ENCODE peak calls at places on chromosomes 5 and 9, in nine cellular contexts. K, A, Y, P, F, X, L, T and E are unnamed samples.

GRCh38 chr5:1552469-1553255 is 28.9 kb upstream of the LPCAT1 start:
- DNase-seq in K (no peak), T (no peak), A (no peak), X (no peak), Y (peak; percentile 39), L (peak; percentile 75), P (peak; percentile 38), F (peak; percentile 83), E (no peak)

GRCh38 chr9:126235350-126235740 is 91.3 kb upstream of the MVB12B start:
- DNase-seq in X (no peak), F (no peak), K (no peak), L (no peak), A (no peak), P (no peak), Y (no peak), T (no peak), E (no peak)

GRCh38 chr5:68409259-68409658 is 193.7 kb downstream of the PIK3R1 start:
- DNase-seq in T (no peak), K (peak; percentile 88), L (no peak), A (no peak), X (no peak), P (peak; percentile 78), Y (peak; percentile 16), F (no peak), E (no peak)

GRCh38 chr5:40217509-40217908 is 462.2 kb upstream of the PTGER4 start:
- DNase-seq in T (no peak), K (no peak), L (no peak), P (no peak), Y (no peak), A (no peak), X (no peak), F (no peak), E (no peak)

GRCh38 chr5:87188411-87188810 is 79.3 kb upstream of the RASA1 start:
- DNase-seq in Y (no peak), F (no peak), T (no peak), A (no peak), P (no peak), K (no peak), X (no peak), L (no peak), E (no peak)

GRCh38 chr9:105138306-105138801 is 106.1 kb upstream of the SLC44A1 start:
- DNase-seq in L (peak; percentile 60), Y (peak; percentile 38), A (no peak), P (peak; percentile 59), X (no peak), T (no peak), F (no peak), K (peak; percentile 55), E (peak; percentile 87)

GRCh38 chr5:37054391-37054790 is 177.8 kb downstream of the NIPBL start:
- DNase-seq in X (no peak), P (no peak), K (no peak), A (no peak), F (no peak), L (no peak), Y (no peak), T (no peak), E (no peak)

GRCh38 chr9:33905137-33905536 is 88.2 kb downstream of the UBE2R2 start:
- DNase-seq in P (no peak), X (no peak), K (no peak), F (no peak), T (no peak), L (no peak), Y (no peak), A (no peak), E (no peak)

GRCh38 chr5:64497390-64497789 is 8.4 kb upstream of the RGS7BP start:
- DNase-seq in A (no peak), L (peak; percentile 21), F (no peak), Y (peak; percentile 3), P (peak; percentile 7), K (peak; percentile 6), X (no peak), T (no peak), E (peak; percentile 8)

GRCh38 chr5:115816226-115817042 is at the start of gene CDO1:
- DNase-seq in F (peak; percentile 88), X (no peak), P (peak; percentile 46), L (peak; percentile 77), Y (peak; percentile 60), T (no peak), A (no peak), K (peak; percentile 56), E (peak; percentile 43)

GRCh38 chr5:169753795-169754194 is 116.7 kb downstream of the DOCK2 start:
- DNase-seq in X (no peak), T (no peak), L (no peak), F (no peak), A (no peak), K (peak; percentile 52), Y (peak; percentile 48), P (peak; percentile 58), E (peak; percentile 65)

GRCh38 chr5:59528226-59528862 is 365.2 kb downstream of the PDE4D start:
- DNase-seq in L (no peak), A (no peak), P (no peak), K (no peak), T (no peak), F (no peak), X (no peak), Y (no peak), E (no peak)

GRCh38 chr5:66255702-66256101 is 111.6 kb downstream of the SREK1 start:
- DNase-seq in P (no peak), F (no peak), A (no peak), K (no peak), X (no peak), Y (no peak), T (no peak), L (no peak), E (no peak)

GRCh38 chr9:16368425-16369087 is 501.9 kb downstream of the BNC2 start:
- DNase-seq in A (no peak), F (no peak), X (no peak), P (peak; percentile 53), T (no peak), K (peak; percentile 44), Y (no peak), L (no peak), E (no peak)

GRCh38 chr5:10541247-10541646 is 22.6 kb upstream of the ANKRD33B start:
- DNase-seq in K (no peak), P (no peak), X (no peak), A (no peak), F (peak; percentile 14), Y (no peak), T (no peak), L (no peak), E (no peak)

GRCh38 chr9:130219661-130220081 is 45.9 kb upstream of the HMCN2 start:
- DNase-seq in A (no peak), Y (no peak), T (no peak), K (no peak), X (no peak), F (no peak), P (no peak), L (no peak), E (no peak)

GRCh38 chr9:38142201-38142600 is 73.2 kb upstream of the SHB start:
- DNase-seq in P (peak; percentile 42), A (no peak), X (no peak), Y (no peak), K (peak; percentile 25), L (no peak), T (no peak), F (no peak), E (peak; percentile 56)

GRCh38 chr5:14662721-14663120 is 1.8 kb upstream of the OTULIN start:
- DNase-seq in A (no peak), P (no peak), F (no peak), X (no peak), Y (no peak), K (no peak), T (no peak), L (no peak), E (no peak)
- H3K4me3 ChIP-seq in A (no peak overlapping the region), P (no peak overlapping the region), F (no peak overlapping the region), X (no peak overlapping the region), Y (no peak overlapping the region), K (no peak overlapping the region), T (no peak overlapping the region), L (no peak overlapping the region), E (no peak overlapping the region)

GRCh38 chr5:112929336-112930081 is 7.5 kb upstream of the REEP5 start:
- DNase-seq in L (no peak), P (no peak), X (no peak), A (no peak), K (no peak), F (no peak), T (no peak), Y (no peak), E (no peak)
- H3K4me3 ChIP-seq in L (no peak overlapping the region), P (no peak overlapping the region), X (no peak overlapping the region), A (no peak overlapping the region), K (no peak overlapping the region), F (no peak overlapping the region), T (no peak overlapping the region), Y (no peak overlapping the region), E (no peak overlapping the region)

GRCh38 chr5:137872476-137872875 is 4.8 kb downstream of the MYOT start:
- DNase-seq in K (no peak), T (no peak), L (no peak), X (no peak), Y (no peak), P (no peak), F (no peak), A (no peak), E (no peak)

GRCh38 chr5:137867664-137868063 is at the start of gene MYOT:
- DNase-seq in L (no peak), Y (no peak), X (no peak), K (no peak), F (no peak), P (no peak), T (no peak), A (no peak), E (no peak)

GRCh38 chr5:137870647-137871339 is 3.1 kb downstream of the MYOT start:
- DNase-seq in X (no peak), L (no peak), F (no peak), K (no peak), P (no peak), Y (no peak), T (no peak), A (no peak), E (no peak)

GRCh38 chr5:137876101-137876500 is 8.4 kb downstream of the MYOT start:
- DNase-seq in Y (no peak), X (no peak), P (no peak), K (no peak), F (no peak), A (no peak), T (no peak), L (no peak), E (no peak)

GRCh38 chr5:137871571-137871970 is 3.9 kb downstream of the MYOT start:
- DNase-seq in T (no peak), Y (no peak), P (no peak), L (no peak), K (no peak), X (no peak), F (no peak), A (no peak), E (no peak)
- H3K4me3 ChIP-seq in T (no peak overlapping the region), Y (no peak overlapping the region), P (no peak overlapping the region), L (no peak overlapping the region), K (no peak overlapping the region), X (no peak overlapping the region), F (no peak overlapping the region), A (no peak overlapping the region), E (no peak overlapping the region)

GRCh38 chr9:128100581-128100980 is 26.9 kb downstream of the PTGES2 start:
- DNase-seq in A (no peak), F (peak; percentile 58), X (no peak), T (no peak), K (no peak), L (no peak), Y (no peak), P (no peak), E (no peak)
- H3K4me3 ChIP-seq in A (no peak overlapping the region), F (no peak overlapping the region), X (no peak overlapping the region), T (peak overlapping the region; percentile 3), K (no peak overlapping the region), L (no peak overlapping the region), Y (no peak overlapping the region), P (no peak overlapping the region), E (peak overlapping the region; percentile 65)

GRCh38 chr9:79809931-79810330 is 238.2 kb downstream of the TLE4 start:
- DNase-seq in K (peak; percentile 78), A (peak; percentile 58), Y (peak; percentile 82), L (no peak), T (no peak), X (no peak), P (peak; percentile 78), F (no peak), E (peak; percentile 81)
- H3K4me3 ChIP-seq in K (no peak overlapping the region), A (no peak overlapping the region), Y (peak overlapping the region; percentile 29), L (no peak overlapping the region), T (no peak overlapping the region), X (no peak overlapping the region), P (no peak overlapping the region), F (no peak overlapping the region), E (no peak overlapping the region)